ENCODE peak calls at places on chromosomes 7 and 10, in six cellular contexts. U, T, V, C, H and I are unnamed samples.

GRCh38 chr10:47380341-47381215 is 3.5 kb downstream of the ZNF488 start:
- DNase-seq in U (no peak), T (peak; percentile 7), V (no peak), C (no peak), H (no peak), I (no peak)

GRCh38 chr10:21528452-21529235 is 3.2 kb upstream of the SKIDA1 start:
- DNase-seq in U (no peak), T (no peak), V (no peak), C (no peak), H (no peak), I (no peak)

GRCh38 chr10:125448596-125448995 is 234.4 kb downstream of the TEX36 start:
- DNase-seq in U (peak; percentile 5), T (peak; percentile 21), V (peak; percentile 50), C (peak; percentile 15), H (no peak), I (peak; percentile 62)

GRCh38 chr7:80100254-80100653 is 34.4 kb upstream of the GNAI1 start:
- DNase-seq in U (no peak), T (no peak), V (no peak), C (no peak), H (no peak), I (no peak)

GRCh38 chr7:131745645-131746248 is 189.3 kb upstream of the PODXL start:
- DNase-seq in U (peak; percentile 7), T (no peak), V (no peak), C (no peak), H (no peak), I (no peak)

GRCh38 chr10:131180941-131181855 is 130.3 kb downstream of the TCERG1L start:
- DNase-seq in U (no peak), T (no peak), V (no peak), C (no peak), H (no peak), I (no peak)

GRCh38 chr10:91536101-91536500 is 96.8 kb downstream of the PPP1R3C start:
- DNase-seq in U (no peak), T (no peak), V (no peak), C (no peak), H (no peak), I (no peak)

GRCh38 chr7:139035588-139036353 is at the start of gene ZC3HAV1L:
- DNase-seq in U (peak; percentile 31), T (peak; percentile 99), V (no peak), C (no peak), H (no peak), I (peak; percentile 27)

GRCh38 chr7:18509491-18509890 is 13.9 kb downstream of the HDAC9 start:
- DNase-seq in U (no peak), T (no peak), V (no peak), C (no peak), H (no peak), I (no peak)

GRCh38 chr10:7419998-7420397 is 9.2 kb upstream of the SFMBT2 start:
- DNase-seq in U (no peak), T (no peak), V (peak; percentile 24), C (no peak), H (no peak), I (no peak)

GRCh38 chr10:102163342-102163989 is 11.3 kb downstream of the NOLC1 start:
- DNase-seq in U (no peak), T (no peak), V (peak; percentile 35), C (no peak), H (no peak), I (no peak)

GRCh38 chr10:75847477-75847876 is 416.1 kb downstream of the LRMDA start:
- DNase-seq in U (no peak), T (no peak), V (no peak), C (no peak), H (no peak), I (no peak)

GRCh38 chr10:78892383-78893191 is 176.2 kb upstream of the ZMIZ1 start:
- DNase-seq in U (no peak), T (no peak), V (no peak), C (no peak), H (no peak), I (no peak)

GRCh38 chr7:136657332-136657942 is 211.0 kb upstream of the CHRM2 start:
- DNase-seq in U (no peak), T (no peak), V (no peak), C (no peak), H (no peak), I (no peak)

GRCh38 chr7:41491313-41491712 is 211.6 kb downstream of the INHBA start:
- DNase-seq in U (no peak), T (no peak), V (no peak), C (no peak), H (no peak), I (no peak)

GRCh38 chr7:18497082-18497481 is 1.5 kb downstream of the HDAC9 start:
- DNase-seq in U (no peak), T (no peak), V (no peak), C (no peak), H (no peak), I (no peak)

GRCh38 chr7:28768577-28769147 is 189.5 kb downstream of the TRIL start:
- DNase-seq in U (no peak), T (no peak), V (no peak), C (no peak), H (no peak), I (no peak)

GRCh38 chr10:48655426-48656240 is 29.0 kb upstream of the WDFY4 start:
- DNase-seq in U (no peak), T (peak; percentile 71), V (no peak), C (no peak), H (no peak), I (no peak)

GRCh38 chr10:1293147-1293546 is 237.0 kb downstream of the WDR37 start:
- DNase-seq in U (no peak), T (no peak), V (no peak), C (no peak), H (no peak), I (no peak)

GRCh38 chr10:1294748-1295147 is 238.6 kb downstream of the WDR37 start:
- DNase-seq in U (no peak), T (no peak), V (no peak), C (no peak), H (no peak), I (no peak)

GRCh38 chr10:1291178-1292090 is 235.2 kb downstream of the WDR37 start:
- DNase-seq in U (no peak), T (peak; percentile 61), V (no peak), C (no peak), H (no peak), I (no peak)

GRCh38 chr10:1293636-1294440 is 237.7 kb downstream of the WDR37 start:
- DNase-seq in U (no peak), T (peak; percentile 78), V (no peak), C (peak; percentile 17), H (no peak), I (no peak)

DNA sequence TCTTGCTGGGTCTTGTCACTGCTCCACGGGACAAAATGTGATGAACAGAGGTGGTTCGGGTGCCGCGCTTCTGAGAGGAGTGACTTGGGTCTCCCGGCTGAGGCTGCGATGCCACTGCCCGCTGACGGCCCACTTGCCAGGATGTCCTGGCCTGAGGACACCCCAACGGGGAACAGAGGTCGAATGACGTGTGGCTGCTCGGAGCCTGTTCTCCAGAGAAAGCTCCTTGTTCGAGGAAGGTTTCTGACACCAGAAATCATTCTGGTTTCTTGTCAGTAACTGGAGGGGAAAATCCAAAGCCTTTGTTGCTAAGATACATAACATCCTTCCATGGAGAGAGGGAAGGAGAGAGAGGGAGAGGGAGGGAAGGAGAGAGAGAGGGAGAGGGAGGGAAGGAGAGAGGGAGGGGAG is 236.4 kb downstream of the WDR37 start:
- DNase-seq in U (no peak), T (peak; percentile 58), V (no peak), C (no peak), H (no peak), I (no peak)
- TF ChIP-seq YY1 in U (no peak), T (no peak), V (no peak), C (no peak), H (no peak), I (no peak)

GRCh38 chr10:15180736-15181135 is 12.2 kb upstream of the NMT2 start:
- DNase-seq in U (peak; percentile 20), T (no peak), V (no peak), C (no peak), H (no peak), I (no peak)
- TF ChIP-seq MAX in U (no peak), T (no peak), V (no peak), C (no peak), H (no peak), I (no peak)

DNA sequence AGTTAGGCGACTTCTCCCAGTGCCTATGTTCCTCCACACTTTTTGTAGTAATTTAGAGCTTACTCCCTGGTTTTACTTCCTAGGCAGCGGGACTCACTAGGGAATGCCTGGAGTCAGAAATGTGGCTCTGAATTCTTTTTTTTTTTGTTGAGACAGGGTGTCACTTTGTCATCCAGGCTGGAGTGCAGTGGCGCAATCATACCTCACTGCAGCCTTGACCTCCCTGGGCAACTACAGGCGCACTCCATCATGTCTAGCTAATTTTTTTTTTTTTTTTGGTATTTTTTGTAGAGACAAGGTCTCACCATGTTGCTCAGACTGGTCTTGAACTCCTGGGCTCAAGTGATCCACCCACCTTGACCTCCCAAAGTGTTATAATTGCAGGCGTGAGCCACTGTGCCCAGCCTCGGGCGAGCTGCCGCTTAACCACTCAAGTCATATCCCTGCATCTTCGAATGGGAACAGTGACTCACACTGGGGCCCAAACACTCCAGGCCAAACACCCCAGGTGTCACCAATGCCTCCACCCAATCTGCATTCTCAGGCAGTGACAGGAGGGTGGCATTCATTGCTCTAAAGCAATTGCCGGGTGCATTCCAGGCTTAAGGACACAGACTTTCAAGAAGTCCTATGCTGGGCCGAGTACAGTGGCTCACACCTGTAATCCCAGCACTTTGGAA is 19.6 kb downstream of the RGS10 start:
- DNase-seq in U (peak; percentile 72), T (no peak), V (no peak), C (no peak), H (no peak), I (peak; percentile 99)
- TF ChIP-seq YY1 in U (no peak), T (no peak), V (no peak), C (no peak), H (no peak), I (peak; percentile 76)

GRCh38 chr7:25803117-25803887 is 348.7 kb upstream of the NFE2L3 start:
- DNase-seq in U (no peak), T (no peak), V (no peak), C (no peak), H (no peak), I (no peak)

GRCh38 chr7:25804154-25804553 is 347.8 kb upstream of the NFE2L3 start:
- DNase-seq in U (no peak), T (no peak), V (no peak), C (no peak), H (no peak), I (no peak)

GRCh38 chr7:25802057-25802456 is 349.9 kb upstream of the NFE2L3 start:
- DNase-seq in U (no peak), T (no peak), V (no peak), C (no peak), H (no peak), I (no peak)

GRCh38 chr7:25802473-25802872 is 349.5 kb upstream of the NFE2L3 start:
- DNase-seq in U (no peak), T (no peak), V (no peak), C (no peak), H (no peak), I (no peak)

DNA sequence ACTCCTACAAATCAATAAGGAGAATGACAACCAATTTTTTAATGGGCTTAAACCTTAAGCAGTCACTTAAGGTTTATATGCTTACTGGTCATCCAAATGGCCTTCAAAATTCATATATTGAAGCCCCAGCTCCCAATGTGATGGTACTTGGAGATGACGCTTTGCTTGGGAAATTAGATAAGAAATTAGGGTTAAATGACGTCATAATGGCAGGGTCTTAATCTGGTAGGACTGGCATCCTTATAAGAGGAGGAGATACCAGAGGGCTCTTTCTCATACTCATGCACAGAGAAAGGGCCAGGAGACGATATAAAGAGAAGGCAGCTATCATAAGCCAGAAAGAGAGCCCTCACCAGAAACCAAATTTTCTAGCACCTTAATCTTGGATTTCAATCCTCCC is 350.8 kb upstream of the NFE2L3 start:
- DNase-seq in U (no peak), T (no peak), V (no peak), C (no peak), H (no peak), I (no peak)
- TF ChIP-seq MAX in U (no peak), T (no peak), V (no peak), C (no peak), H (no peak), I (no peak)

GRCh38 chr7:96952974-96953391 is 52.4 kb upstream of the DLX6 start:
- DNase-seq in U (no peak), T (no peak), V (no peak), C (no peak), H (no peak), I (no peak)
- TF ChIP-seq YY1 in U (no peak), T (no peak), V (no peak), C (no peak), H (no peak), I (no peak)